ENCODE peak calls at places on chromosomes 11 and 22, in six cellular contexts. P is fibroblast of pulmonary artery, J is H1, U is cardiac fibroblast, V is GM12865, O is A549. A is an unnamed sample.

GRCh38 chr11:84740050-84740449 is 887.1 kb downstream of the DLG2 start:
- DNase-seq in P (no peak), J (no peak), U (no peak), V (no peak), O (no peak), A (peak)

GRCh38 chr22:19046719-19047609 is 75.2 kb downstream of the DGCR2 start:
- DNase-seq in P (no peak), J (no peak), U (no peak), V (no peak), O (no peak), A (no peak)

GRCh38 chr11:8766993-8767374 is 84.4 kb downstream of the RPL27A start:
- DNase-seq in P (no peak), J (no peak), U (no peak), V (no peak), O (no peak), A (no peak)

GRCh38 chr11:97610000-97610399 is 1220.2 kb downstream of the JRKL start:
- DNase-seq in P (peak), J (no peak), U (peak), V (peak), O (peak), A (no peak)

GRCh38 chr11:75911459-75911858 is 96.4 kb downstream of the UVRAG start:
- DNase-seq in P (no peak), J (no peak), U (no peak), V (no peak), O (no peak), A (no peak)

GRCh38 chr11:35276396-35276795 is 137.4 kb downstream of the CD44 start:
- DNase-seq in P (no peak), J (no peak), U (peak), V (peak), O (peak), A (no peak)

GRCh38 chr11:10303558-10304363 is 1.1 kb upstream of the ADM start:
- DNase-seq in P (peak), J (no peak), U (peak), V (peak), O (peak), A (peak)

GRCh38 chr11:134904103-134904502 is 492.1 kb upstream of the B3GAT1 start:
- DNase-seq in P (no peak), J (no peak), U (no peak), V (no peak), O (no peak), A (no peak)

GRCh38 chr11:67045314-67045713 is 11.3 kb upstream of the RHOD start:
- DNase-seq in P (peak), J (no peak), U (peak), V (peak), O (peak), A (peak)

GRCh38 chr22:44799077-44799931 is 46.9 kb downstream of the ARHGAP8 start:
- DNase-seq in P (no peak), J (no peak), U (no peak), V (no peak), O (no peak), A (no peak)

GRCh38 chr11:63866211-63866610 is 27.3 kb downstream of the MARK2 start:
- DNase-seq in P (peak), J (no peak), U (peak), V (peak), O (no peak), A (peak)

GRCh38 chr11:15507592-15507991 is 392.9 kb downstream of the INSC start:
- DNase-seq in P (no peak), J (no peak), U (no peak), V (peak), O (peak), A (no peak)

GRCh38 chr11:36210529-36210928 is 78.7 kb downstream of the COMMD9 start:
- DNase-seq in P (peak), J (no peak), U (peak), V (no peak), O (no peak), A (no peak)

GRCh38 chr11:67996622-67997459 is 7.1 kb downstream of the UNC93B1 start:
- DNase-seq in P (peak), J (peak), U (peak), V (peak), O (peak), A (no peak)

GRCh38 chr11:64661146-64661545 is 61.9 kb downstream of the NRXN2 start:
- DNase-seq in P (peak), J (no peak), U (peak), V (no peak), O (no peak), A (no peak)

GRCh38 chr22:31561238-31561887 is 65.0 kb downstream of the SFI1 start:
- DNase-seq in P (peak), J (peak), U (peak), V (peak), O (peak), A (peak)

GRCh38 chr11:121418625-121419114 is 33.4 kb upstream of the SORL1 start:
- DNase-seq in P (no peak), J (no peak), U (no peak), V (peak), O (no peak), A (no peak)

GRCh38 chr11:15309296-15309695 is 194.6 kb downstream of the INSC start:
- DNase-seq in P (peak), J (no peak), U (peak), V (no peak), O (no peak), A (no peak)

GRCh38 chr11:120904116-120904515 is 119.8 kb upstream of the TBCEL start:
- DNase-seq in P (no peak), J (no peak), U (no peak), V (no peak), O (no peak), A (no peak)

GRCh38 chr11:2472428-2473186 is 27.8 kb downstream of the KCNQ1 start:
- DNase-seq in P (no peak), J (no peak), U (no peak), V (no peak), O (no peak), A (no peak)

GRCh38 chr11:134879341-134879740 is 467.3 kb upstream of the B3GAT1 start:
- DNase-seq in P (no peak), J (no peak), U (no peak), V (no peak), O (no peak), A (no peak)

GRCh38 chr11:12246169-12246568 is 131.2 kb upstream of the PARVA start:
- DNase-seq in P (no peak), J (no peak), U (no peak), V (no peak), O (no peak), A (no peak)

GRCh38 chr22:50502096-50502495 is 5.4 kb downstream of the LMF2 start:
- DNase-seq in P (no peak), J (no peak), U (no peak), V (no peak), O (no peak), A (no peak)

GRCh38 chr11:124499711-124500110 is 43.7 kb downstream of the OR8B12 start:
- DNase-seq in P (no peak), J (no peak), U (no peak), V (no peak), O (no peak), A (no peak)

GRCh38 chr11:57905439-57905838 is 118.2 kb upstream of the OR9Q1 start:
- DNase-seq in P (no peak), J (no peak), U (no peak), V (no peak), O (no peak), A (no peak)

GRCh38 chr22:22171357-22172218 is 73.0 kb upstream of the VPREB1 start:
- DNase-seq in P (peak), J (no peak), U (peak), V (peak), O (peak), A (no peak)

GRCh38 chr11:10514210-10514609 is 26.8 kb downstream of the RNF141 start:
- DNase-seq in P (peak), J (no peak), U (peak), V (no peak), O (peak), A (no peak)

GRCh38 chr11:1203505-1204271 is 19.2 kb upstream of the MUC5B start:
- DNase-seq in P (no peak), J (no peak), U (no peak), V (no peak), O (no peak), A (peak)

GRCh38 chr22:41557401-41558240 is 3.2 kb upstream of the CSDC2 start:
- DNase-seq in P (peak), J (no peak), U (peak), V (no peak), O (no peak), A (peak)

GRCh38 chr11:17273668-17274321 is 2.7 kb upstream of the NUCB2 start:
- DNase-seq in P (no peak), J (no peak), U (no peak), V (peak), O (peak), A (no peak)

GRCh38 chr11:75900848-75901247 is 85.8 kb downstream of the UVRAG start:
- DNase-seq in P (no peak), J (no peak), U (no peak), V (no peak), O (no peak), A (no peak)

GRCh38 chr22:32073823-32074380 is 30.8 kb downstream of the SLC5A1 start:
- DNase-seq in P (no peak), J (no peak), U (no peak), V (no peak), O (no peak), A (no peak)

GRCh38 chr22:17732251-17732854 is 41.9 kb downstream of the BID start:
- DNase-seq in P (no peak), J (no peak), U (no peak), V (no peak), O (no peak), A (no peak)

GRCh38 chr11:1547467-1548098 is 24.5 kb downstream of the DUSP8 start:
- DNase-seq in P (no peak), J (no peak), U (no peak), V (no peak), O (no peak), A (no peak)

GRCh38 chr11:88538088-88538487 is 200.6 kb upstream of the CTSC start:
- DNase-seq in P (peak), J (no peak), U (peak), V (no peak), O (peak), A (no peak)

GRCh38 chr11:105202844-105203548 is 63.4 kb upstream of the CARD18 start:
- DNase-seq in P (peak), J (no peak), U (no peak), V (no peak), O (peak), A (no peak)

GRCh38 chr11:111086058-111086457 is 159.5 kb upstream of the POU2AF2 start:
- DNase-seq in P (no peak), J (no peak), U (no peak), V (peak), O (no peak), A (no peak)

GRCh38 chr11:20647976-20648565 is 21.3 kb upstream of the NELL1 start:
- DNase-seq in P (peak), J (no peak), U (peak), V (peak), O (peak), A (peak)

GRCh38 chr11:71339178-71339881 is 87.0 kb upstream of the SHANK2 start:
- DNase-seq in P (no peak), J (no peak), U (no peak), V (no peak), O (no peak), A (no peak)

GRCh38 chr11:94837317-94837716 is 69.2 kb downstream of the AMOTL1 start:
- DNase-seq in P (no peak), J (no peak), U (no peak), V (no peak), O (no peak), A (no peak)

GRCh38 chr11:116797816-116798215 is 6.1 kb upstream of the APOA5 start:
- DNase-seq in P (no peak), J (no peak), U (no peak), V (no peak), O (no peak), A (no peak)
- TF ChIP-seq CTCF in P (no peak), J (no peak), U (no peak), V (no peak), O (no peak), A (no peak)

GRCh38 chr11:69044111-69045013 is 4.4 kb upstream of the TPCN2 start:
- DNase-seq in P (peak), J (peak), U (peak), V (peak), O (peak), A (no peak)
- TF ChIP-seq CTCF in P (peak), J (peak), U (peak), V (peak), O (peak), A (peak)

DNA sequence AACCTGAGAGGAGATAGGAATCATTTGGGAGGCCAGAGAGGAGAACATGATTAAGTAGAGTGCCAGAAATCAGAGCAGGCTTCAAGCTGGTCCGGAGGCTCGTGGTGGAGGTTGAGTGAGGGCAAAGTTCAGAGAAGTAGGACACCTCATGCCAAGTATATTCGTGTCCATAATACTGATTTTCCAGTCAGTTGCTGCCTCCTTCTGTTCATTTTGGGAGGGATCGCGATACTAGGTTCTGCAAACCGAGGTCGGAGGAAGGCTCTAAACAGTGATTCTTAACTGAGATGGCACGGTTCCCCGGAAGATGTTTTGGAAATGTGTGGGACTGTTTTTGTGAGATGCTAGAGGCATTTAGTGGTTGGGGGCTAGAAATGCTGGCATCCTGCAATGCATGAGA is 13.6 kb upstream of the CD3E start:
- DNase-seq in P (peak), J (no peak), U (peak), V (peak), O (peak), A (peak)
- TF ChIP-seq CTCF in P (peak), J (peak), U (peak), V (peak), O (peak), A (peak)

GRCh38 chr11:77113382-77114088 is 10.9 kb downstream of the OMP start:
- DNase-seq in P (peak), J (no peak), U (peak), V (peak), O (peak), A (peak)
- TF ChIP-seq CTCF in P (peak), J (peak), U (peak), V (peak), O (peak), A (peak)

DNA sequence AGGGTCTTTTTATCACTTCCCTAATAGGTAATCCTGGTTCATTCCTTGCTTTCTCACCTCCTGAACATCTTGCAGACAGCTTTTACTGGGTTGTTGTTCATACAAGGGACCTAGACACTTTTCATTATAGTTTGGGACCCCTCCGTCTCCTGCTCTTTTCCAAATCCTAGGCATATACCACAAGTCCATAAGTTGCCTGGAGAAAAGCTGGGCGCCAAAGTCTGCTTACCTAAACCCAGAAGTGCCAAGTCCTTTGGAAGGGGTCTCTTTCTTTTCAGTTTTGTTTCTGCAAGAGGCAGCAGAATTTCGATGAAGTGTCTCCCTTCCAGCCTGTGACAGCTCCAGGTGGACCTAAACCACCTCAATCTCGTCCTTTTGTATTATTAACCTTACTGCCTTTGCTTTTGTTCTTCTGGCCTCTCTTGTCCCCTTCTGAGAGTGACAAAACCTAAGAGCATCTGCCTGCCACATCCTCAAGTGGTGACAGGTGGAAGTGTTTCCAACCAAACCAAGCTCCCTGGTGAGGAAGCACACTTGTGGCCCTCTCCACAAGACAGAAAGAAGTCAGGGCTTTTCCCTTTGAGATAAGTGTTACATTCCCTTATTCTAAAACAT is 19.5 kb upstream of the P2RY6 start:
- DNase-seq in P (no peak), J (no peak), U (no peak), V (peak), O (peak), A (no peak)
- TF ChIP-seq CTCF in P (no peak), J (peak), U (peak), V (peak), O (no peak), A (no peak)

GRCh38 chr22:28978158-28978557 is 83.5 kb downstream of the C22orf31 start:
- DNase-seq in P (peak), J (no peak), U (peak), V (no peak), O (no peak), A (no peak)

GRCh38 chr22:28980326-28980725 is 81.3 kb downstream of the C22orf31 start:
- DNase-seq in P (peak), J (no peak), U (no peak), V (no peak), O (no peak), A (no peak)

GRCh38 chr22:28977481-28977971 is 84.1 kb downstream of the C22orf31 start:
- DNase-seq in P (peak), J (no peak), U (peak), V (no peak), O (peak), A (no peak)

GRCh38 chr22:28977050-28977449 is 84.6 kb downstream of the C22orf31 start:
- DNase-seq in P (peak), J (no peak), U (no peak), V (no peak), O (no peak), A (no peak)

GRCh38 chr22:28978863-28979799 is 82.5 kb downstream of the C22orf31 start:
- DNase-seq in P (no peak), J (no peak), U (no peak), V (no peak), O (no peak), A (no peak)
- TF ChIP-seq CTCF in P (no peak), J (no peak), U (no peak), V (no peak), O (no peak), A (no peak)

GRCh38 chr11:43579171-43579918 is 101.2 kb upstream of the HSD17B12 start:
- DNase-seq in P (peak), J (no peak), U (peak), V (peak), O (peak), A (peak)
- TF ChIP-seq CTCF in P (peak), J (peak), U (peak), V (peak), O (peak), A (peak)

GRCh38 chr11:102793677-102794290 is 4.2 kb downstream of the MMP1 start:
- DNase-seq in P (no peak), J (no peak), U (no peak), V (no peak), O (no peak), A (no peak)

GRCh38 chr11:102791271-102792036 is 6.5 kb downstream of the MMP1 start:
- DNase-seq in P (no peak), J (no peak), U (no peak), V (no peak), O (no peak), A (no peak)

GRCh38 chr11:102798012-102798746 is at the start of gene MMP1:
- DNase-seq in P (peak), J (no peak), U (peak), V (no peak), O (no peak), A (no peak)

GRCh38 chr11:102792604-102793003 is 5.4 kb downstream of the MMP1 start:
- DNase-seq in P (no peak), J (no peak), U (no peak), V (no peak), O (no peak), A (no peak)

GRCh38 chr11:102794382-102794781 is 3.6 kb downstream of the MMP1 start:
- DNase-seq in P (peak), J (no peak), U (peak), V (peak), O (peak), A (peak)
- TF ChIP-seq CTCF in P (peak), J (peak), U (peak), V (peak), O (peak), A (peak)

DNA sequence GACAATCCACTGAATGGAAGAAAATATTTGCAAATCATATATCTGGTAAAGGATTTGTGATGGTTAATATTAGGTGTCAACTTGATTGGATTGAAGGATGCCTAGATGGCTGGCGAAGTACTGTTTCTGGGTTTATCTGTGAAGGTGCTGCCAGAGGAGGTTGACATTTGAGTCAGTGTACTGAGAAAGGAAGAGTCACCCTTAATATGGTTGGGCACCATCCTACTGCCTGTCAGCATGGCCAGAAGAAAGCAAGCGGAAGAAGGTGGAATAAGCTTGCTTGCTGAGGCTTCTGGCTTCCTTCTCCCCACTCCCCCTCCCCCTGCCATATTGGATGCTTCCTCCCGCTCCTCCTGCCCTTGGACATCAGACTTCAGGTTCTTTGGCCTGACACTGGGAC is 101.9 kb downstream of the GAB2 start:
- DNase-seq in P (no peak), J (no peak), U (no peak), V (no peak), O (no peak), A (no peak)
- TF ChIP-seq CTCF in P (no peak), J (no peak), U (no peak), V (no peak), O (no peak), A (no peak)

DNA sequence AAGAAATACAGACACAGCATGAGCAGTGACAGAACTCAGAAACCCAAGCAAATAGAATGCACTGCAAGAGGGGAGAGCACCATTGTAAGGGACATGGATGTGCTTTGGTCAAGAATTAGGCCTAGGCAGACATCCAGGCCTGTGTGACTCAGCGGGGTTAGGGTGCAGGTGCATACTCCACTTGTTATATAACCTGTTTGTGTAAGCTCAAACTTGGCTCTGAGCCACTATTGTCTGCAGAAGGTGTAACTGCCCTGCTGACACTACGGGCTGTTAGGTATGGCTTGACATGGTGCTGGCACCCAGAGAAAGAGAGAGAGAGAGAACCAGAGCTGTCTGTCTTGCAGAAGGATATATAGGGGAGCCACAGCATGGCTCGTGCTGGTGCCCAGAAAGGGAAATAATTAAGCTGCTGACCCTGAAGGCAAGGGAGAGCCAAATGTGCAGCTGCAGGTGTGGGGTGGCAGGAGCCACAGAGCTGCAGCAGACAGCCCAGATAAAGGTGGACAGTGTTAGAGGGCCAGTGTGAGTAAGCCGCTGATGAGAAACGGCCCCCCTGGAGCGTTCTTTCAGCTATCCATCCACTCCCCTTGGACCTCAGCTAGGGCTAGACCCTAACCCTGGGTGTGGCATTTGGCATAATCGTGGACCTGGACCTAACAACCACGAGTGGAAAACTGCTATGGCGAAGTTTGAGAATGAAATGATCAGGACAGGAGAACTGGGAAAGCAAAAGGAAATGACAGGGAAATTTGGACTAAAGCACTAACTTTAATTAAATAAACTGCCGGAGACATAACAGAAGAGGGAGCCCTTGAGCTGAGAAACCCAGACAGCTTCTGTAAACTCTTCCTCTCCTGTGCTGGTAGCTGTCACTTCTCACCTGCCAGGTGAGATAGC is 253.0 kb upstream of the CCDC179 start:
- DNase-seq in P (peak), J (no peak), U (peak), V (peak), O (peak), A (peak)
- TF ChIP-seq CTCF in P (peak), J (peak), U (peak), V (peak), O (peak), A (peak)